ENCODE peak calls at places on chromosome 1, in eight cellular contexts. I, A, Y, F, L, C, E and K are unnamed samples.

GRCh38 chr1:201137579-201138310 is 10.8 kb upstream of the ASCL5 start:
- DNase-seq in I (peak), A (peak), Y (peak), F (no peak), L (peak), C (no peak), E (no peak), K (no peak)

GRCh38 chr1:5504364-5504740 is 487.9 kb downstream of the NPHP4 start:
- DNase-seq in I (peak), A (no peak), Y (no peak), F (no peak), L (no peak), C (no peak), E (no peak), K (no peak)

GRCh38 chr1:192632641-192633532 is 3.1 kb upstream of the RGS13 start:
- DNase-seq in I (no peak), A (no peak), Y (no peak), F (no peak), L (no peak), C (no peak), E (no peak), K (no peak)

GRCh38 chr1:6873298-6874015 is 88.2 kb downstream of the CAMTA1 start:
- DNase-seq in I (no peak), A (no peak), Y (no peak), F (no peak), L (no peak), C (no peak), E (no peak), K (no peak)

GRCh38 chr1:119549719-119550141 is 42.7 kb downstream of the HSD3B1 start:
- DNase-seq in I (no peak), A (peak), Y (peak), F (peak), L (peak), C (no peak), E (peak), K (peak)

GRCh38 chr1:93692001-93692400 is 10.4 kb upstream of the BCAR3 start:
- DNase-seq in I (no peak), A (no peak), Y (no peak), F (no peak), L (no peak), C (no peak), E (peak), K (no peak)

GRCh38 chr1:213268221-213268620 is 217.2 kb downstream of the RPS6KC1 start:
- DNase-seq in I (no peak), A (no peak), Y (no peak), F (no peak), L (no peak), C (no peak), E (no peak), K (no peak)

GRCh38 chr1:224300346-224300745 is 29.6 kb downstream of the NVL start:
- DNase-seq in I (no peak), A (no peak), Y (no peak), F (no peak), L (no peak), C (no peak), E (no peak), K (no peak)

GRCh38 chr1:181135462-181135781 is 46.9 kb downstream of the IER5 start:
- DNase-seq in I (no peak), A (peak), Y (peak), F (peak), L (peak), C (no peak), E (no peak), K (peak)

GRCh38 chr1:215407575-215407974 is 159.5 kb upstream of the KCTD3 start:
- DNase-seq in I (no peak), A (no peak), Y (no peak), F (no peak), L (no peak), C (no peak), E (no peak), K (no peak)

GRCh38 chr1:1162597-1163537 is 10.8 kb upstream of the TTLL10 start:
- DNase-seq in I (no peak), A (no peak), Y (peak), F (no peak), L (no peak), C (no peak), E (no peak), K (no peak)

GRCh38 chr1:247322849-247323586 is 8.6 kb downstream of the ZNF496 start:
- DNase-seq in I (no peak), A (no peak), Y (no peak), F (peak), L (no peak), C (no peak), E (no peak), K (no peak)

GRCh38 chr1:7107109-7107830 is 322.0 kb downstream of the CAMTA1 start:
- DNase-seq in I (no peak), A (no peak), Y (no peak), F (no peak), L (no peak), C (no peak), E (no peak), K (no peak)

GRCh38 chr1:38527373-38527966 is 332.1 kb downstream of the RRAGC start:
- DNase-seq in I (no peak), A (no peak), Y (no peak), F (no peak), L (no peak), C (peak), E (no peak), K (no peak)

GRCh38 chr1:40344597-40344996 is 27.5 kb upstream of the COL9A2 start:
- DNase-seq in I (peak), A (peak), Y (peak), F (peak), L (peak), C (no peak), E (no peak), K (peak)

GRCh38 chr1:99347041-99347684 is 82.9 kb downstream of the PLPPR4 start:
- DNase-seq in I (no peak), A (no peak), Y (no peak), F (no peak), L (no peak), C (no peak), E (no peak), K (no peak)

GRCh38 chr1:213055767-213056166 is 4.7 kb downstream of the RPS6KC1 start:
- DNase-seq in I (no peak), A (no peak), Y (no peak), F (no peak), L (no peak), C (no peak), E (no peak), K (no peak)

GRCh38 chr1:12715896-12716437 is at the start of gene AADACL3:
- DNase-seq in I (no peak), A (no peak), Y (no peak), F (no peak), L (no peak), C (no peak), E (no peak), K (no peak)

GRCh38 chr1:180247580-180247979 is 17.5 kb downstream of the LHX4 start:
- DNase-seq in I (no peak), A (no peak), Y (no peak), F (no peak), L (no peak), C (no peak), E (no peak), K (no peak)

GRCh38 chr1:113057006-113057405 is 16.0 kb upstream of the LRIG2 start:
- DNase-seq in I (no peak), A (no peak), Y (no peak), F (peak), L (no peak), C (no peak), E (no peak), K (no peak)

GRCh38 chr1:76868154-76868882 is 1.0 kb downstream of the ST6GALNAC5 start:
- DNase-seq in I (peak), A (no peak), Y (no peak), F (no peak), L (no peak), C (no peak), E (peak), K (peak)

GRCh38 chr1:46622341-46622740 is 5.7 kb upstream of the MOB3C start:
- DNase-seq in I (no peak), A (peak), Y (no peak), F (no peak), L (no peak), C (no peak), E (peak), K (peak)

GRCh38 chr1:47760248-47760629 is 236.9 kb downstream of the TRABD2B start:
- DNase-seq in I (no peak), A (no peak), Y (no peak), F (no peak), L (no peak), C (no peak), E (no peak), K (no peak)

GRCh38 chr1:172287207-172287606 is 133.3 kb upstream of the C1orf105 start:
- DNase-seq in I (peak), A (no peak), Y (peak), F (no peak), L (peak), C (no peak), E (peak), K (no peak)

GRCh38 chr1:219340796-219341195 is 167.1 kb downstream of the LYPLAL1 start:
- DNase-seq in I (no peak), A (no peak), Y (no peak), F (no peak), L (no peak), C (no peak), E (no peak), K (no peak)

GRCh38 chr1:3641046-3641760 is 8.7 kb downstream of the WRAP73 start:
- DNase-seq in I (no peak), A (no peak), Y (no peak), F (no peak), L (no peak), C (no peak), E (no peak), K (no peak)

GRCh38 chr1:231500666-231501065 is 27.8 kb upstream of the TSNAX start:
- DNase-seq in I (no peak), A (no peak), Y (no peak), F (no peak), L (no peak), C (no peak), E (no peak), K (no peak)

GRCh38 chr1:161420763-161421455 is 53.2 kb upstream of the CFAP126 start:
- DNase-seq in I (no peak), A (peak), Y (no peak), F (no peak), L (no peak), C (no peak), E (no peak), K (peak)

GRCh38 chr1:15702722-15703550 is 18.8 kb downstream of the PLEKHM2 start:
- DNase-seq in I (peak), A (peak), Y (peak), F (no peak), L (no peak), C (no peak), E (no peak), K (no peak)

GRCh38 chr1:204162498-204163074 is 3.6 kb downstream of the REN start:
- DNase-seq in I (peak), A (peak), Y (peak), F (peak), L (peak), C (peak), E (peak), K (peak)

GRCh38 chr1:181112071-181112929 is 23.8 kb downstream of the IER5 start:
- DNase-seq in I (peak), A (no peak), Y (peak), F (no peak), L (peak), C (no peak), E (peak), K (no peak)

GRCh38 chr1:222054416-222054815 is 312.5 kb upstream of the DUSP10 start:
- DNase-seq in I (no peak), A (peak), Y (no peak), F (no peak), L (no peak), C (no peak), E (no peak), K (no peak)

GRCh38 chr1:228270032-228270431 is 62.2 kb downstream of the OBSCN start:
- DNase-seq in I (no peak), A (no peak), Y (no peak), F (no peak), L (no peak), C (no peak), E (no peak), K (no peak)

GRCh38 chr1:12456979-12457378 is 161.0 kb downstream of the DHRS3 start:
- DNase-seq in I (no peak), A (no peak), Y (no peak), F (no peak), L (no peak), C (no peak), E (no peak), K (no peak)

GRCh38 chr1:164753521-164754077 is 194.6 kb downstream of the PBX1 start:
- DNase-seq in I (no peak), A (no peak), Y (no peak), F (no peak), L (no peak), C (no peak), E (no peak), K (no peak)